ENCODE peak calls at places on chromosomes 13 and 19, in seven cellular contexts. B is GM19239, Z is heart left ventricle, P is RPMI7951, M is neural crest cell, J is GM04504, R is left lung. C is an unnamed sample.

GRCh38 chr13:110890279-110891150 is 24.4 kb downstream of the ANKRD10 start:
- DNase-seq in B (no peak), Z (no peak), M (no peak), J (no peak), R (no peak), P (no peak), C (no peak)

GRCh38 chr19:14722127-14722526 is 32.3 kb downstream of the ZNF333 start:
- DNase-seq in R (no peak), M (no peak), J (no peak), B (no peak), P (no peak), Z (no peak), C (no peak)

GRCh38 chr13:28754698-28755545 is 36.2 kb upstream of the SLC46A3 start:
- DNase-seq in J (no peak), R (no peak), B (no peak), P (peak; percentile 61), M (no peak), Z (peak; percentile 52), C (no peak)

GRCh38 chr13:97274782-97275252 is 52.7 kb downstream of the MBNL2 start:
- DNase-seq in Z (no peak), B (no peak), M (no peak), J (no peak), R (no peak), P (peak; percentile 55), C (no peak)

GRCh38 chr13:78241278-78241919 is 322.8 kb upstream of the EDNRB start:
- DNase-seq in R (no peak), Z (peak; percentile 16), P (peak; percentile 5), J (peak; percentile 10), M (peak; percentile 62), B (peak; percentile 1), C (peak; percentile 1)

GRCh38 chr13:93290503-93290902 is 63.9 kb downstream of the GPC6 start:
- DNase-seq in R (no peak), Z (no peak), J (no peak), M (no peak), P (no peak), B (no peak), C (no peak)

GRCh38 chr19:55600336-55601028 is 394 bp downstream of the ZNF524 start:
- DNase-seq in Z (peak; percentile 82), M (no peak), J (no peak), B (no peak), P (no peak), R (no peak), C (no peak)

GRCh38 chr13:44199627-44200207 is 173.9 kb upstream of the SERP2 start:
- DNase-seq in M (no peak), R (no peak), J (no peak), Z (no peak), B (no peak), P (no peak), C (no peak)

GRCh38 chr13:53953205-53953604 is 924.6 kb downstream of the OLFM4 start:
- DNase-seq in B (no peak), R (no peak), J (no peak), P (no peak), M (no peak), Z (no peak), C (no peak)

GRCh38 chr13:46839399-46839798 is 42.4 kb upstream of the ESD start:
- DNase-seq in P (no peak), M (no peak), Z (no peak), R (no peak), B (no peak), J (no peak), C (no peak)

GRCh38 chr13:102460806-102461205 is 59.0 kb upstream of the FGF14 start:
- DNase-seq in R (no peak), P (peak; percentile 59), Z (no peak), J (no peak), B (no peak), M (no peak), C (no peak)

GRCh38 chr19:50514346-50515167 is 844 bp upstream of the ASPDH start:
- DNase-seq in Z (no peak), R (peak; percentile 30), J (no peak), B (no peak), M (no peak), P (no peak), C (no peak)

GRCh38 chr13:95382411-95382810 is 81.2 kb upstream of the ABCC4 start:
- DNase-seq in P (no peak), B (no peak), R (no peak), J (no peak), M (no peak), Z (no peak), C (no peak)

GRCh38 chr19:610801-611505 is 21.3 kb downstream of the HCN2 start:
- DNase-seq in Z (peak; percentile 72), P (peak; percentile 98), R (no peak), M (no peak), B (peak; percentile 82), J (no peak), C (peak; percentile 29)

GRCh38 chr13:112055032-112055416 is 11.9 kb upstream of the SOX1 start:
- DNase-seq in B (no peak), R (no peak), M (no peak), Z (no peak), J (no peak), P (no peak), C (no peak)

GRCh38 chr13:114166381-114167131 is 12.5 kb upstream of the CFAP97D2 start:
- DNase-seq in Z (peak; percentile 43), P (peak; percentile 10), R (no peak), J (no peak), B (no peak), M (no peak), C (no peak)

GRCh38 chr13:43877788-43878187 is 1.8 kb downstream of the CCDC122 start:
- DNase-seq in R (no peak), B (no peak), P (peak; percentile 19), J (no peak), Z (no peak), M (no peak), C (no peak)

GRCh38 chr19:54905411-54905810 is 537 bp upstream of the NCR1 start:
- DNase-seq in M (no peak), R (no peak), J (no peak), P (no peak), Z (no peak), B (no peak), C (no peak)

GRCh38 chr19:54207908-54208783 is 7.5 kb downstream of the RPS9 start:
- DNase-seq in J (no peak), B (no peak), P (peak; percentile 62), R (peak; percentile 92), M (no peak), Z (peak; percentile 73), C (peak; percentile 85)

GRCh38 chr19:50639121-50640112 is at the start of gene SYT3:
- DNase-seq in Z (no peak), M (peak; percentile 57), J (no peak), B (peak; percentile 67), R (no peak), P (peak; percentile 21), C (no peak)

GRCh38 chr13:76316998-76317527 is 569.1 kb downstream of the KCTD12 start:
- DNase-seq in R (no peak), P (no peak), Z (no peak), B (no peak), M (no peak), J (no peak), C (no peak)

GRCh38 chr13:49652691-49653305 is 24.5 kb downstream of the ARL11 start:
- DNase-seq in R (no peak), P (peak; percentile 48), B (no peak), M (peak; percentile 32), J (no peak), Z (no peak), C (no peak)